ENCODE peak calls at places on chromosome 11, in eight cellular contexts. W, J, Q, D, N, S, R and G are unnamed samples.

GRCh38 chr11:42311944-42312343 is 852.5 kb upstream of the LRRC4C start:
- DNase-seq in W (no peak), J (no peak), Q (no peak), D (no peak), N (no peak), S (no peak), R (no peak), G (peak)

GRCh38 chr11:79438631-79439429 is 2.0 kb downstream of the TENM4 start:
- DNase-seq in W (peak), J (peak), Q (no peak), D (no peak), N (peak), S (peak), R (no peak), G (no peak)

GRCh38 chr11:110452720-110453119 is 23.0 kb downstream of the FDX1 start:
- DNase-seq in W (no peak), J (no peak), Q (no peak), D (no peak), N (no peak), S (no peak), R (no peak), G (no peak)

GRCh38 chr11:75024764-75025211 is 36.1 kb downstream of the NEU3 start:
- DNase-seq in W (no peak), J (no peak), Q (peak), D (no peak), N (no peak), S (no peak), R (no peak), G (no peak)

GRCh38 chr11:110098645-110099044 is 5.5 kb downstream of the ZC3H12C start:
- DNase-seq in W (peak), J (peak), Q (no peak), D (no peak), N (no peak), S (no peak), R (no peak), G (peak)

GRCh38 chr11:67274768-67275605 is 8.7 kb downstream of the GRK2 start:
- DNase-seq in W (no peak), J (no peak), Q (no peak), D (peak), N (no peak), S (no peak), R (no peak), G (no peak)

GRCh38 chr11:12936200-12936599 is 72.9 kb upstream of the RASSF10 start:
- DNase-seq in W (no peak), J (no peak), Q (no peak), D (no peak), N (no peak), S (no peak), R (no peak), G (no peak)

GRCh38 chr11:8290122-8290810 is 26.6 kb upstream of the LMO1 start:
- DNase-seq in W (no peak), J (no peak), Q (no peak), D (no peak), N (peak), S (peak), R (no peak), G (no peak)

GRCh38 chr11:82533628-82534353 is 199.9 kb downstream of the FAM181B start:
- DNase-seq in W (peak), J (no peak), Q (no peak), D (no peak), N (no peak), S (no peak), R (no peak), G (peak)

GRCh38 chr11:57512646-57513445 is 2.7 kb downstream of the SLC43A1 start:
- DNase-seq in W (no peak), J (no peak), Q (peak), D (no peak), N (no peak), S (no peak), R (no peak), G (no peak)

GRCh38 chr11:111939836-111940604 is 2.9 kb downstream of the DIXDC1 start:
- DNase-seq in W (peak), J (peak), Q (no peak), D (no peak), N (no peak), S (no peak), R (no peak), G (peak)

GRCh38 chr11:132358573-132358953 is 988.1 kb downstream of the NTM start:
- DNase-seq in W (no peak), J (no peak), Q (no peak), D (no peak), N (no peak), S (no peak), R (no peak), G (no peak)

GRCh38 chr11:1553808-1554594 is 18.1 kb downstream of the DUSP8 start:
- DNase-seq in W (no peak), J (no peak), Q (no peak), D (peak), N (peak), S (peak), R (no peak), G (peak)

GRCh38 chr11:83766932-83767331 is 480.8 kb upstream of the CCDC90B start:
- DNase-seq in W (no peak), J (no peak), Q (no peak), D (no peak), N (no peak), S (no peak), R (no peak), G (no peak)

GRCh38 chr11:3223932-3224729 is 5.5 kb upstream of the MRGPRG start:
- DNase-seq in W (no peak), J (no peak), Q (peak), D (no peak), N (no peak), S (peak), R (no peak), G (no peak)

GRCh38 chr11:120710354-120711187 is 199.0 kb downstream of the GRIK4 start:
- DNase-seq in W (peak), J (peak), Q (no peak), D (peak), N (peak), S (peak), R (peak), G (peak)

GRCh38 chr11:79794484-79795393 is 353.9 kb upstream of the TENM4 start:
- DNase-seq in W (peak), J (no peak), Q (no peak), D (no peak), N (no peak), S (no peak), R (no peak), G (no peak)

GRCh38 chr11:43268161-43268560 is 43.6 kb upstream of the API5 start:
- DNase-seq in W (no peak), J (no peak), Q (no peak), D (peak), N (no peak), S (no peak), R (no peak), G (no peak)

GRCh38 chr11:47847892-47848635 is at the start of gene NUP160:
- DNase-seq in W (peak), J (peak), Q (peak), D (peak), N (peak), S (peak), R (peak), G (peak)

GRCh38 chr11:115244314-115244713 is 259.9 kb downstream of the CADM1 start:
- DNase-seq in W (no peak), J (no peak), Q (no peak), D (no peak), N (no peak), S (no peak), R (no peak), G (no peak)

GRCh38 chr11:126124284-126124683 is 61.6 kb upstream of the CDON start:
- DNase-seq in W (no peak), J (peak), Q (no peak), D (peak), N (no peak), S (no peak), R (no peak), G (no peak)

GRCh38 chr11:130710442-130711101 is 205.7 kb downstream of the SNX19 start:
- DNase-seq in W (no peak), J (peak), Q (no peak), D (no peak), N (no peak), S (no peak), R (no peak), G (no peak)

GRCh38 chr11:71443736-71444410 is 4.3 kb downstream of the DHCR7 start:
- DNase-seq in W (no peak), J (no peak), Q (no peak), D (no peak), N (no peak), S (no peak), R (no peak), G (no peak)
- H3K9ac ChIP-seq in W (no peak), J (no peak), Q (no peak), D (no peak), N (no peak), S (no peak), R (no peak), G (no peak)

GRCh38 chr11:123187221-123187620 is 7.8 kb downstream of the CLMP start:
- DNase-seq in W (no peak), J (peak), Q (no peak), D (no peak), N (no peak), S (no peak), R (no peak), G (no peak)

GRCh38 chr11:123187670-123188507 is 7.2 kb downstream of the CLMP start:
- DNase-seq in W (peak), J (peak), Q (no peak), D (no peak), N (no peak), S (no peak), R (no peak), G (no peak)

GRCh38 chr11:123185326-123185725 is 9.7 kb downstream of the CLMP start:
- DNase-seq in W (no peak), J (no peak), Q (no peak), D (no peak), N (no peak), S (peak), R (no peak), G (no peak)

GRCh38 chr11:123184531-123184930 is 10.5 kb downstream of the CLMP start:
- DNase-seq in W (no peak), J (no peak), Q (no peak), D (no peak), N (no peak), S (no peak), R (no peak), G (peak)

DNA sequence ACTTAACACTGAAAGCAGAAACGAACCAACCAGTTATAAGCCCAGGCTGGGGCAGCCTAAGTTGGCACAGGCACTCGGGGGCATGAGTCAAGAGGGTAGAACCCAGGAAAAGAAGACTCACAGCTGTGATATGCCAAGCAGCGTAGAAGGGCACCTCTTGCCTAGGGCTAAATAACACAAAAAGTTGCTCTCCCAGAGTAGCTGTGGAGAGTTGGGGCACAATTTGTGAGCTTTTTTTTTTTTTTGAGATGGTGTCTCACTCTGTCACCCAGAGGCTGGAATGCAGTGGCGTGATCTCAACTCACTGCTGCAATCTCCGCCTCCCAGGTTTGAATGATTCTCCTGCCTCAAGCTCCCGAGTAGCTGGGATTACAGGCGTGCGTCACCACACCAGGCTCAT is 8.8 kb downstream of the CLMP start:
- DNase-seq in W (peak), J (no peak), Q (no peak), D (no peak), N (no peak), S (no peak), R (no peak), G (peak)
- TF ChIP-seq CTCF in W (no peak), J (no peak), Q (no peak), D (no peak), N (no peak), S (no peak), R (no peak), G (no peak)

GRCh38 chr11:96430668-96431067 is 40.9 kb downstream of the JRKL start:
- DNase-seq in W (no peak), J (no peak), Q (no peak), D (no peak), N (no peak), S (no peak), R (no peak), G (no peak)

GRCh38 chr11:96424693-96425092 is 34.9 kb downstream of the JRKL start:
- DNase-seq in W (no peak), J (peak), Q (no peak), D (no peak), N (no peak), S (no peak), R (no peak), G (peak)

GRCh38 chr11:96426356-96427103 is 36.7 kb downstream of the JRKL start:
- DNase-seq in W (peak), J (peak), Q (peak), D (no peak), N (no peak), S (no peak), R (peak), G (peak)
- H3K9ac ChIP-seq in W (no peak), J (no peak), Q (no peak), D (no peak), N (no peak), S (no peak), R (no peak), G (no peak)

GRCh38 chr11:125114518-125114917 is 3.1 kb upstream of the TMEM218 start:
- DNase-seq in W (no peak), J (no peak), Q (peak), D (no peak), N (no peak), S (peak), R (peak), G (no peak)
- TF ChIP-seq CTCF in W (no peak), J (peak), Q (peak), D (no peak), N (no peak), S (peak), R (peak), G (peak)

DNA sequence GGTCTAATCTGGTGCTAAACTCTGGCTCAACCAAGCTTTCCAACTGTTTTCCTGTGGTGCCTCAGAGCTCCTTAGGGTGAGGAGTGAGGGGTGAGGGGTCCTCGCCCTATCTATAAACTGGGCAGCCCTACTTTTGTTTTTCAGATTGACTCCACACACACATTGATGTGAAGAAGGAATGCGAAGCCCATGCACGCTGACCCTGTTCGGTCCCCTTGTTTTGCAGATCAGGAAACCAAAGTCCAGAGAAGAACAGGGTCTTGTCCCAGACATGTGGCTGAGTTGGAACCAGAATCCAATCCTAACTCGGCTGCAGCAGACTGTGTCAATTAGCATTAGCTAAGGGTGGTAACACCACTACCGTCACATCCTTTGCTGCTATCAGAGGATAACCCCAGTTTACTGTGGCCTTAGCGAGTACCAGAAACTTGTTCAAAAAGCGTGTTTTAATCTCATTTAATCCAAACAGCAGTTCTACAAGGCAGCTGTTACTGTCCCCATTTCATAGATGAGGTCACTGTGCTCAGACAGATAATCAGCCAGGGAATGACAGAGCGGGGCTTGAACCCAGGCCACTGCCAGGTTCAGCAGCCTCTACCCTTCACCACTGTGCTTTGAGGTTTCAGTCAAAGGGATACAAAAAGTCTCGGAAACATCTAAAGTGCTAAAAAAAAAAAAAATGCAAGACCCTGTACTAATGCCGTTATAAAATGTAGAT is 145.3 kb upstream of the SYT13 start:
- DNase-seq in W (no peak), J (no peak), Q (no peak), D (no peak), N (no peak), S (no peak), R (no peak), G (no peak)
- H3K9ac ChIP-seq in W (no peak), J (no peak), Q (no peak), D (no peak), N (no peak), S (no peak), R (no peak), G (no peak)

GRCh38 chr11:123304828-123305530 is 109.9 kb upstream of the CLMP start:
- DNase-seq in W (no peak), J (no peak), Q (no peak), D (no peak), N (no peak), S (no peak), R (no peak), G (no peak)

GRCh38 chr11:123301696-123302400 is 106.8 kb upstream of the CLMP start:
- DNase-seq in W (peak), J (peak), Q (peak), D (peak), N (peak), S (peak), R (no peak), G (peak)

GRCh38 chr11:123300874-123301695 is 106.0 kb upstream of the CLMP start:
- DNase-seq in W (peak), J (peak), Q (no peak), D (no peak), N (no peak), S (no peak), R (no peak), G (peak)

GRCh38 chr11:123303924-123304323 is 108.9 kb upstream of the CLMP start:
- DNase-seq in W (no peak), J (no peak), Q (no peak), D (no peak), N (no peak), S (no peak), R (no peak), G (no peak)

GRCh38 chr11:123302751-123303195 is 107.7 kb upstream of the CLMP start:
- DNase-seq in W (peak), J (peak), Q (no peak), D (no peak), N (no peak), S (no peak), R (no peak), G (peak)
- TF ChIP-seq CTCF in W (no peak), J (peak), Q (no peak), D (no peak), N (no peak), S (no peak), R (no peak), G (peak)

GRCh38 chr11:134267466-134267865 is 8.7 kb upstream of the GLB1L3 start:
- DNase-seq in W (no peak), J (no peak), Q (no peak), D (no peak), N (no peak), S (no peak), R (no peak), G (no peak)
- H3K9ac ChIP-seq in W (no peak), J (no peak), Q (no peak), D (no peak), N (no peak), S (no peak), R (no peak), G (peak)

GRCh38 chr11:71190551-71190950 is 61.8 kb downstream of the SHANK2 start:
- DNase-seq in W (no peak), J (no peak), Q (no peak), D (no peak), N (no peak), S (no peak), R (no peak), G (no peak)
- TF ChIP-seq CTCF in W (no peak), J (no peak), Q (no peak), D (no peak), N (no peak), S (no peak), R (no peak), G (no peak)

DNA sequence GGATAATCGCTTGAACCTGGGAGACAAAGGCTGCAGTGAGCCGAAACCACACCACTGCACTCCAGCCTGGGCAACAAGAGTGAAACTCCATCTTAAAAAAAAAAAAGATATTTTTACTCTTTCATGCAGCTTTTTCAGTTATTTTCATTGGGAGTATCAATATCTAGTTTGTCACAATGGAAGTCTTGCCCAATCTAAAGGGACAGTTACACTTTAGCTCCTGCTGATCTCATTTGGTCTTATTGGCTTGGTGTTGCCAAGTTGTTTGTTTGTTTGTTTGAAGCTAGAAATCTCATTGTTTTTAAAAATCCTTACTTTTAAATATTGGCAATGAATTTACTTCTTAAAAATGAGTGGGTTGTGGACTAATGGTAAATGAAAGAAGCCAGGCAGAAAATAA is 24.7 kb downstream of the CEP295 start:
- DNase-seq in W (no peak), J (no peak), Q (no peak), D (no peak), N (no peak), S (no peak), R (no peak), G (no peak)
- H3K9ac ChIP-seq in W (no peak), J (no peak), Q (no peak), D (no peak), N (no peak), S (no peak), R (no peak), G (no peak)